ENCODE peak calls at places on chromosomes 3 and 15, in five cellular contexts. P is cardiac fibroblast, S is mucosa of descending colon, D is NCI-H1092 treated with DMSO at 0.1 percent for 48 hours, U is left ventricle myocardium inferior. N is an unnamed sample.

GRCh38 chr3:160193644-160194192 is 31.5 kb upstream of the C3orf80 start:
- DNase-seq in U (no peak), D (no peak), S (no peak), P (no peak), N (no peak)

GRCh38 chr3:39268554-39268910 is 11.3 kb downstream of the CX3CR1 start:
- DNase-seq in D (no peak), U (no peak), P (no peak), S (no peak), N (no peak)

GRCh38 chr15:72098076-72098475 is 19.9 kb downstream of the MYO9A start:
- DNase-seq in S (no peak), P (no peak), D (no peak), U (no peak), N (no peak)

GRCh38 chr3:126348308-126348920 is 8.8 kb downstream of the KLF15 start:
- DNase-seq in D (no peak), U (no peak), S (no peak), P (peak), N (no peak)

GRCh38 chr3:156547637-156548036 is 7.3 kb downstream of the SSR3 start:
- DNase-seq in D (no peak), U (no peak), P (peak), S (no peak), N (no peak)

GRCh38 chr3:182739619-182740018 is 53.7 kb upstream of the ATP11B start:
- DNase-seq in P (peak), S (no peak), U (no peak), D (no peak), N (no peak)

GRCh38 chr3:53065841-53066480 is 20.1 kb upstream of the SFMBT1 start:
- DNase-seq in S (no peak), U (no peak), D (no peak), P (no peak), N (no peak)

GRCh38 chr3:191397771-191398170 is 63.2 kb upstream of the PYDC2 start:
- DNase-seq in U (no peak), S (no peak), P (no peak), D (no peak), N (no peak)

GRCh38 chr15:71596672-71597071 is 213.7 kb upstream of the NR2E3 start:
- DNase-seq in U (peak), P (no peak), S (no peak), D (no peak), N (peak)

GRCh38 chr15:81981888-81982287 is 63.9 kb downstream of the MEX3B start:
- DNase-seq in D (no peak), S (no peak), P (no peak), U (no peak), N (no peak)

GRCh38 chr3:11077466-11077865 is 76.8 kb upstream of the HRH1 start:
- DNase-seq in D (no peak), U (no peak), P (peak), S (no peak), N (no peak)

GRCh38 chr15:49290204-49290603 is 120.2 kb downstream of the GALK2 start:
- DNase-seq in D (no peak), P (no peak), S (no peak), U (no peak), N (no peak)

GRCh38 chr15:70379134-70379533 is 281.4 kb upstream of the TLE3 start:
- DNase-seq in D (no peak), U (no peak), S (no peak), P (no peak), N (no peak)

GRCh38 chr3:51935886-51936755 is 5.6 kb downstream of the RRP9 start:
- DNase-seq in P (no peak), D (no peak), U (no peak), S (no peak), N (no peak)